ENCODE peak calls at places on chromosome 10, in eight cellular contexts. R, F, T, U, X, L, D and I are unnamed samples.

GRCh38 chr10:35462491-35462934 is 126.2 kb downstream of the CCNY start:
- DNase-seq in L (peak; percentile 56), D (no peak), U (no peak), R (no peak), X (no peak), F (no peak), T (no peak), I (no peak)

GRCh38 chr10:132397671-132398565 is 918 bp downstream of the PWWP2B start:
- DNase-seq in U (no peak), X (peak; percentile 67), L (no peak), D (no peak), T (no peak), R (peak; percentile 81), F (peak; percentile 54), I (no peak)

GRCh38 chr10:65123120-65123519 is 1601.9 kb downstream of the REEP3 start:
- DNase-seq in T (no peak), L (no peak), F (no peak), X (no peak), U (no peak), R (no peak), D (no peak), I (no peak)

GRCh38 chr10:59006511-59007306 is 169.7 kb upstream of the PHYHIPL start:
- DNase-seq in R (no peak), F (no peak), D (no peak), U (no peak), X (no peak), L (peak; percentile 86), T (no peak), I (no peak)

GRCh38 chr10:119416855-119417254 is 125.7 kb downstream of the RGS10 start:
- DNase-seq in X (peak; percentile 71), T (peak; percentile 58), L (peak; percentile 46), U (peak; percentile 32), D (peak; percentile 15), F (peak; percentile 88), R (peak; percentile 80), I (no peak)

GRCh38 chr10:117462424-117462792 is 80.1 kb upstream of the EMX2 start:
- DNase-seq in L (no peak), D (no peak), F (peak; percentile 69), R (no peak), T (no peak), U (no peak), X (peak; percentile 17), I (no peak)

GRCh38 chr10:124560377-124560776 is 98.8 kb downstream of the LHPP start:
- DNase-seq in T (no peak), D (no peak), U (no peak), R (peak; percentile 91), L (no peak), X (peak; percentile 28), F (no peak), I (no peak)

GRCh38 chr10:119541459-119542356 is 811 bp downstream of the RGS10 start:
- DNase-seq in T (no peak), L (no peak), F (peak; percentile 49), D (no peak), R (peak; percentile 74), X (peak; percentile 28), U (no peak), I (no peak)

GRCh38 chr10:6491841-6492609 is 88.1 kb downstream of the PRKCQ start:
- DNase-seq in F (no peak), L (no peak), R (no peak), U (no peak), T (no peak), X (no peak), D (no peak), I (no peak)

GRCh38 chr10:964321-964987 is 23.8 kb upstream of the GTPBP4 start:
- DNase-seq in U (no peak), X (no peak), T (no peak), D (no peak), L (no peak), F (no peak), R (no peak), I (no peak)

GRCh38 chr10:100984670-100985177 is 2.6 kb downstream of the MRPL43 start:
- DNase-seq in U (no peak), T (no peak), R (peak; percentile 45), X (no peak), L (no peak), D (no peak), F (no peak), I (no peak)

GRCh38 chr10:3652886-3653285 is 132.1 kb downstream of the KLF6 start:
- DNase-seq in U (no peak), D (no peak), X (no peak), R (no peak), F (no peak), L (no peak), T (no peak), I (no peak)

GRCh38 chr10:76115131-76115470 is 683.7 kb downstream of the LRMDA start:
- DNase-seq in R (no peak), D (no peak), F (no peak), L (no peak), U (no peak), T (no peak), X (no peak), I (no peak)

GRCh38 chr10:96578633-96579032 is 8.2 kb downstream of the TM9SF3 start:
- DNase-seq in F (no peak), L (no peak), U (no peak), D (no peak), T (no peak), R (no peak), X (no peak), I (no peak)

GRCh38 chr10:100046088-100046487 is 35.6 kb downstream of the CPN1 start:
- DNase-seq in F (peak; percentile 96), T (peak; percentile 86), U (peak; percentile 72), L (peak; percentile 50), X (peak; percentile 88), R (peak; percentile 92), D (peak; percentile 50), I (peak; percentile 42)

GRCh38 chr10:71241114-71241898 is 28.9 kb downstream of the UNC5B start:
- DNase-seq in X (no peak), D (no peak), F (no peak), L (no peak), T (no peak), R (no peak), U (no peak), I (no peak)
- TF ChIP-seq POLR2AphosphoS5 in X (no peak), D (no peak), F (no peak), L (no peak), T (no peak), R (no peak), U (no peak), I (no peak)

DNA sequence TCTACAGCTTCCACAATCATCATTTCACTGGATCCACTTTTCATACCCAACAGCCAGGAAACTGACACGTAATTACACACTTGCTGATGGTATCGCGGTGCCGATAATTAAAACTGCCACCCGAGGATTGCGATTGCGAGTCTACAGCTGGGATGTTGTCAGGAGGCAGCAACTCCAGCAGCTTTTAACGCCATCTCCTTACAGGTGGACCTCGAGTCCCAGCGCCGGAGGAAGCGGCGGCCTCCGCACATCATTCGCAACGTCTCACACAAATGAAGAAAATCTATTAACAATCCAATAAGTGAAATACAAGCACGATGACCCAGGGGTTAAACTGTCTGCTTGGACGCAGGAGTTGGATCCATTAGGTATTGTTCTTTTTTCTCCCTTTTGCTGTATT is 230.6 kb upstream of the MGMT start:
- DNase-seq in L (no peak), D (no peak), T (no peak), F (no peak), X (no peak), U (no peak), R (no peak), I (no peak)
- TF ChIP-seq POLR2AphosphoS5 in L (no peak), D (no peak), T (no peak), F (no peak), X (no peak), U (no peak), R (no peak), I (no peak)

DNA sequence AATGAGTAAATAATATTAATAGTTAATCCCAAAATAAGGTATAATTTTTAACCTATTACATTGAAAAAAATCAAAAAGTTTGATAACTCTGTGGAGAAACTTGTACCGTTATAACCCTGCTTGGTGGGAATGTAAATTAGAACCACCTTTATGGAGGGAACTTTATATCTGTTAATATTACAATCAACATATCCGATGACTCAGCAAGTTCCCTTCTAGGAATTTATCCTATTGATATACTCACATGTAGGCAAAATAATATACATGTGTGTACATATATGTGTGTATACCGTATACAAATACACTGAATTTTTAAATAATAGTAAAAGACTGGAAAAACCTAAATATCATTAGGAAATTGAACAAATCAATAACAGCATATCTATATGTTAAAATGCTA is 54.7 kb downstream of the PANK1 start:
- DNase-seq in L (no peak), R (no peak), X (no peak), U (no peak), T (no peak), F (no peak), D (no peak), I (no peak)
- TF ChIP-seq POLR2AphosphoS5 in L (no peak), R (no peak), X (no peak), U (no peak), T (no peak), F (no peak), D (no peak), I (no peak)

DNA sequence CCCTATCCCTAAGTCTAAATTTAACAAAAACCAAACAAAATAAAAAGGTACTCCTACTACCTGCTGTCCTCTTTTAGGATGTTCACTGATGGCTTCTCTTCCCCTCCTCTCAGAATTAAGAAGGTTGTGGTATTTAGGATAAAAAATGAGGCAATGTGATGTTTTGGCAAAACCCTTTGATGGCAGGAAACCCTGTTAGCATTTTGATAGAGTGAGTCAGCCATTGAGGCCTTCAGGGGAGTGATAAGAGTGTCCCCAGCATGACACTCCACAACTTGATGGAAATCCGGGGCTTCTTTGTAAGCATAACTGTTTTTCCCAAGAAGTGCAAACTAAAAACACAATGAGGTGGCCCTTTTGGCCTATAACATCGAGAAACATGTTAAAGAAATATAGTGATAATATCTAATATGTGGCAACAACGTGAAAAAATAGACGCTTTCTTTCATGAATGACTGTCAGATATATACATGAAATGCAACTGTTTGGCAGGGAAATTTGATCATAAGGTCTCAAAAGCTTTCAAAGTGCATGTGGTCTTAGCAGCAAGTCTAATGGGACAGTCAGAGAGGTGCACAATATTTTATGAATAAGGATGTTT is 55.0 kb downstream of the PRTFDC1 start:
- DNase-seq in R (no peak), L (peak; percentile 20), T (peak; percentile 45), D (no peak), X (no peak), U (no peak), F (no peak), I (no peak)
- TF ChIP-seq POLR2AphosphoS5 in R (no peak), L (no peak), T (no peak), D (no peak), X (no peak), U (no peak), F (no peak), I (no peak)

GRCh38 chr10:79593377-79593776 is 17.4 kb upstream of the SFTPA1 start:
- DNase-seq in L (no peak), X (no peak), F (no peak), D (no peak), T (no peak), R (no peak), U (no peak), I (no peak)
- TF ChIP-seq POLR2AphosphoS5 in L (no peak), X (no peak), F (no peak), D (no peak), T (no peak), R (no peak), U (no peak), I (no peak)